ENCODE peak calls at places on chromosomes 2 and 18, in six cellular contexts. U is IMR-90, A is H1, M is H54, J is endothelial cell of umbilical vein, V is tibial nerve. S is an unnamed sample.

GRCh38 chr2:53856272-53856671 is 3.5 kb downstream of the GPR75 start:
- DNase-seq in U (no peak), A (no peak), M (no peak), J (no peak), V (no peak), S (no peak)

GRCh38 chr2:22880161-22880560 is 504.8 kb upstream of the KLHL29 start:
- DNase-seq in U (no peak), A (no peak), M (no peak), J (no peak), V (no peak), S (no peak)

GRCh38 chr18:58044370-58045264 is 591 bp downstream of the NEDD4L start:
- DNase-seq in U (peak; percentile 34), A (peak; percentile 76), M (peak; percentile 13), J (peak; percentile 40), V (peak; percentile 19), S (peak; percentile 34)

GRCh38 chr2:8249191-8249590 is 432.7 kb upstream of the ID2 start:
- DNase-seq in U (no peak), A (no peak), M (no peak), J (no peak), V (no peak), S (no peak)

GRCh38 chr2:45002661-45003210 is 6.5 kb downstream of the SIX2 start:
- DNase-seq in U (no peak), A (no peak), M (no peak), J (no peak), V (no peak), S (no peak)

GRCh38 chr2:185222311-185222710 is 516.3 kb upstream of the FSIP2 start:
- DNase-seq in U (no peak), A (no peak), M (no peak), J (no peak), V (no peak), S (no peak)

GRCh38 chr2:40220177-40220925 is 231.5 kb downstream of the SLC8A1 start:
- DNase-seq in U (peak; percentile 72), A (no peak), M (no peak), J (no peak), V (no peak), S (no peak)

GRCh38 chr2:231488331-231488730 is 24.0 kb upstream of the NCL start:
- DNase-seq in U (no peak), A (no peak), M (no peak), J (no peak), V (no peak), S (no peak)

GRCh38 chr2:23545811-23546210 is 160.8 kb downstream of the KLHL29 start:
- DNase-seq in U (no peak), A (no peak), M (no peak), J (no peak), V (no peak), S (no peak)

GRCh38 chr18:67771271-67771670 is 254.8 kb upstream of the DSEL start:
- DNase-seq in U (peak; percentile 87), A (no peak), M (no peak), J (peak; percentile 13), V (no peak), S (no peak)

GRCh38 chr2:74952575-74952974 is 5.9 kb upstream of the POLE4 start:
- DNase-seq in U (no peak), A (no peak), M (no peak), J (no peak), V (no peak), S (no peak)

GRCh38 chr2:158928515-158928914 is 39.9 kb upstream of the TANC1 start:
- DNase-seq in U (no peak), A (no peak), M (no peak), J (no peak), V (no peak), S (no peak)

GRCh38 chr2:166373539-166373938 is 2.2 kb downstream of the SCN9A start:
- DNase-seq in U (no peak), A (no peak), M (no peak), J (no peak), V (no peak), S (no peak)

GRCh38 chr18:76620326-76620813 is 125.3 kb upstream of the ZNF516 start:
- DNase-seq in U (peak; percentile 77), A (no peak), M (no peak), J (peak; percentile 24), V (peak; percentile 75), S (peak; percentile 91)

DNA sequence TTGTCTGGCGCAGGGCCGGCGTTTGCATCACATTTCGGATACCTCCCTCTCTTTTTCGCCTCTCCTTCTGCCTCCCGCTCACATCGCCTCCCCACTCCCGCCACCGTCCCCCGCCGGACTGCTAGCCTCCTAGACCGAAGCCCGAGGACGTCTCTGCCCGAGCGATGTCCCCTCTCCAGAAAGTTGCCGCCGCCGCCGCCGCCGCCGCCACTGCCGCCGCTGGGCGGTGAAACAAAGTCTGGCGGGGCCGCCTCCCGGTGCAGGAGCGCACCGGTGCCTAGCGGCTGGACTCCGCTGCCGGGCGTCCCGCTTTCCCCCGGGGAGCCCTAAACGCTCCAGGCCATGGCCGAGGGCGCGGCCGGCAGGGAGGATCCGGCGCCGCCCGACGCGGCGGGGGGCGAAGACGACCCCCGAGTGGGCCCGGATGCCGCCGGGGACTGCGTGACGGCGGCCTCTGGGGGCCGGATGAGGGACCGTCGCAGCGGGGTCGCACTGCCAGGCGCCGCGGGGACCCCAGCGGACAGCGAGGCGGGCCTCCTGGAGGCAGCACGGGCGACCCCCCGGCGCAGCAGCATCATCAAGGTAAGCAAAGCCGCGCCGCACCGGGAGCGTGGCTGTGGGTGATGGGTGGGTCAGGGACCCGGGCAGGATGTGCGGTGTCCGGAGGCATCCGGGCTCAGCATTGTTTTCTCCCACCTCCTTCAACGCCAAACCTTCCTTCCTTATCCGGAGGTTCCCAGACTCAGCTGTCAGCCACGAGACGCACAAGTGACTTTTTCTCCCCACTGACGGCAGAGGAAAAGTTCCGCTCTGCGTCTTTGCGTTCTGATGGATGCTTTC is 585 bp downstream of the PLCL1 start:
- DNase-seq in U (peak; percentile 6), A (peak; percentile 51), M (no peak), J (peak; percentile 61), V (no peak), S (peak; percentile 42)
- TF ChIP-seq POLR2A in U (no peak), A (no peak), M (no peak), J (no peak), V (no peak), S (no peak)

DNA sequence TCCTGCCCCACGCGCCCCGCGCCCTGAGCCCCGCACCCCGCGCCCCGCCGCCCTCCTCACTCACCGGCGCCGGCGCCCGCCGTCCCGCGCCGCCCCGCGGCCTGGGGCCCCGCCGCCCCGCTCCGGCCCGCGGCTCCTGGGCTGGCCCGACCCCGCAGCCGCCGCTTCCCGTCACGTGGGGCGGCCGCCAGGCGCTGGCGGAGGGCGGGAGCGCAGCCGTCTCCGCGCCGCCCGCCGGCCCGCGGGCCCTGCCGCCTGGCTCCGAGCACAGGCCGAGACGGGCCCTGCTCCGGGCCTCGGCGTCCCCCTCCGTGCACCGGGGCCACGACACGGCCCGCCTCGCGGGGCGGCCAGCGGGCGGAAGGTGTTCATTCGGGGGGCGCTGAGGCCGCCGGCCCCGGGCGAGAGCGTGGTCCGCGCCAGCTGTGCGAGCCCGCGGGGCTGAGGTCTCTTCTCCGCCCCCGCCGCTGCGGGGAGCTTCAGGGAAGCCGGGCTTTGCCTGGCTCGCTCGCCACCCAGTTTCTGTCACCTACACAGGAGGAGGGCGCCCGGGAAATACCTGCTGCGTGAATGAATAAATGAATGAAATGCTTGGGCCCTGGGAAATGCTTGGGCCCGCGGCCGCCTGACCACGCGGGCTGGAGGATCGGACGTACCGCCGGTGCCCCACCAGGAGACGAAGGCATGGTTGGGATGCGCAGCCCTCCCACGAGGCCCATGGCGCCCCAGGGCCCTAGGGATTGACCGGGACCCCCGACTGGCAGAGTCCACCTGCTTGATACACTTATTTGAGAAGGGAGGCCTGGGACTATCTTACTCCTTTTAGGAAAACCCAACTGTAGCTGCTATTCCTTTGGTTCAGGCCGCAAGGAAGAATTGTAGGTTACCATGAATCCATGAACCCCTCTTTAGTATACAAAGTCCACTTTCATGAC is at the start of gene TGFBRAP1:
- DNase-seq in U (peak; percentile 42), A (peak; percentile 73), M (peak; percentile 61), J (peak; percentile 35), V (no peak), S (peak; percentile 37)
- TF ChIP-seq POLR2A in U (peak; percentile 55), A (peak; percentile 75), M (peak; percentile 73), J (peak; percentile 72), V (no peak), S (no peak)

DNA sequence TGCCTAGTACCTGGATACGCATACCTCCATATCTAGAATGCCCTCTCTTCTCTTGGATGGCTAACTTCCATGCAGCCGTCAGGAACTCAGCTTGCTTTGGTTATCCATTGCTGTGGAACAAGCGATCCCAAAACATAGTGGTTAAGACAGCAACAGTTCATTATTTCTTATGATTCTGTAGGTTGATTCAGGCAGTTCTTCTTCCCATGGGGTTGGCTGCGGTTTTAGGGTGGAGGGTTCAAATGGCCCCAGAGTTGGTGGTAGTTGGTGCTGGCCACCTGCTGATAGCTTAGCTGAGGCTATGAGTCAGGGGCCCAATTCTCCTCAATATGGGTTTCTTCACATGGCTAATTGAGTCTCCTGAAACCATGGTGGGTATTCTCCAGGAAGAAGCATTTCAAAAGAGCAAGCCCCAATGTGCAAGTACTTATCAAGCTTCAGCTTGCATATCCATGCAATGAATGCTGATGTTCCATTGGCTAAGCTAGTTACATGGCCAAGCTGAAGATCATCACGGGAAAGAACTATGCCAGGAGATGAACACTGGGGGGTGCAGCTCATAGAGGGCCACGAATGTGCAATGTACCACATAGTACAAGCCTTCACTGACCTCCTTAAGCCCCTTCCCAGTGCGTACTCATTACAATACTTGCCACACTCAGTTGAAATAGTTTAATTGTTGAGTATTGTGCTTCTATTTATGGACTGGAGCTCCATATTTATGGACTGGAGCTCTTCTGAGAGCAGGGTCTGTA is 10.0 kb upstream of the RHOB start:
- DNase-seq in U (no peak), A (no peak), M (no peak), J (no peak), V (no peak), S (no peak)
- TF ChIP-seq POLR2A in U (no peak), A (no peak), M (no peak), J (no peak), V (no peak), S (no peak)

GRCh38 chr2:112053917-112054846 is 887 bp upstream of the TMEM87B start:
- DNase-seq in U (peak; percentile 92), A (peak; percentile 99), M (peak; percentile 83), J (peak; percentile 99), V (peak; percentile 98), S (peak; percentile 99)

GRCh38 chr2:112055833-112056625 is 960 bp downstream of the TMEM87B start:
- DNase-seq in U (peak; percentile 95), A (no peak), M (peak; percentile 39), J (peak; percentile 82), V (no peak), S (peak; percentile 84)

GRCh38 chr2:112056626-112056987 is 1.5 kb downstream of the TMEM87B start:
- DNase-seq in U (no peak), A (no peak), M (no peak), J (no peak), V (no peak), S (no peak)

GRCh38 chr2:112059671-112060070 is 4.6 kb downstream of the TMEM87B start:
- DNase-seq in U (no peak), A (no peak), M (no peak), J (no peak), V (no peak), S (no peak)

DNA sequence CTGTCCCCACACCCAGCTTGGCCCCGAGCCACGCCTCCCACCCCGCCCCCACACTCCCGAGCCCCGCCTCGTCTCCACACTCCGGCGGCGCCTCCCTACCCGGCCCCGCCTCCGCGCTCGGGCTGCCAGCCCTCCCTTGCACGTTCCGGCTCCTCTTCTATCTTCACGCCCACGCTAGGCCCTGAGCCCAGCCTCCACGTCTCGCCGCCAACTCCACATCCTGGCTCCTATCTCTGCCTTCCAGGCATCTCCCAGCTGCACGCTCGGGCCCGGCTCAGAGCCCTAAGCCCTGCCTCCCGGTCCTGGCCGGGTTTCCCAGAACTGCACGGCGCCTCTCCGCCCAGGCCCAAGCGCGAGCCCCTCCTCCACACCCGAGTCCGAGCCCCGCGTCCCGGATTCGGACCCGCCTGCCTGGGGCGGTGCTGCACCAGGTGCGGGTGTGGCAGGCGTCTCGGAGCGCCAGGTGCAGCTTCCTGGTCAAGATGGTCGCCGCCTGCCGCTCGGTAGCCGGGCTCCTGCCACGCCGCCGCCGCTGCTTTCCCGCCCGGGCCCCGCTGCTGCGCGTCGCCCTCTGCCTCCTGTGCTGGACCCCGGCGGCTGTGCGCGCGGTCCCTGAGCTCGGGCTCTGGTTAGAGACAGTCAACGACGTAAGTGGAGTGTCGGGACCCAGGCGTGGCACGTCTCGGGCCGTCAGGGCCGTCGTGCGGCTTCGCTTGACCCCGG is at the start of gene TMEM87B:
- DNase-seq in U (peak; percentile 98), A (peak; percentile 96), M (peak; percentile 88), J (peak; percentile 99), V (peak; percentile 93), S (peak; percentile 97)
- TF ChIP-seq POLR2A in U (peak; percentile 85), A (no peak), M (peak; percentile 72), J (peak; percentile 89), V (peak; percentile 77), S (no peak)